ENCODE peak calls at places on chromosomes 7 and 10, in four cellular contexts. One of them, this sample, is unnamed.

GRCh38 chr7:126605553-126605952 is 647.2 kb downstream of the GRM8 start:
- DNase-seq in left ventricle myocardium inferior: no peak
- DNase-seq in ovary: no peak
- DNase-seq in tibial artery: no peak
- DNase-seq in this sample: no peak

GRCh38 chr10:31081937-31082635 is 50.4 kb upstream of the ZNF438 start:
- DNase-seq in left ventricle myocardium inferior: no peak
- DNase-seq in ovary: no peak
- DNase-seq in tibial artery: no peak
- DNase-seq in this sample: no peak

GRCh38 chr10:100715445-100716385 is 29.7 kb upstream of the PAX2 start:
- DNase-seq in left ventricle myocardium inferior: no peak
- DNase-seq in tibial artery: no peak
- DNase-seq in ovary: no peak
- DNase-seq in this sample: no peak

GRCh38 chr10:28393956-28394568 is 91.2 kb upstream of the MPP7 start:
- DNase-seq in ovary: peak; percentile 42
- DNase-seq in tibial artery: peak; percentile 72
- DNase-seq in left ventricle myocardium inferior: peak; percentile 28
- DNase-seq in this sample: peak; percentile 18

GRCh38 chr10:109429956-109430760 is 493.2 kb downstream of the XPNPEP1 start:
- DNase-seq in tibial artery: peak; percentile 60
- DNase-seq in left ventricle myocardium inferior: no peak
- DNase-seq in ovary: no peak
- DNase-seq in this sample: no peak

GRCh38 chr7:152521420-152522337 is 85.9 kb upstream of the KMT2C start:
- DNase-seq in left ventricle myocardium inferior: no peak
- DNase-seq in tibial artery: no peak
- DNase-seq in ovary: no peak
- DNase-seq in this sample: no peak

GRCh38 chr10:110498087-110498981 is 627 bp downstream of the DUSP5 start:
- DNase-seq in ovary: peak; percentile 48
- DNase-seq in tibial artery: peak; percentile 74
- DNase-seq in left ventricle myocardium inferior: peak; percentile 63
- DNase-seq in this sample: no peak

GRCh38 chr10:75466886-75467285 is 35.5 kb downstream of the LRMDA start:
- DNase-seq in ovary: no peak
- DNase-seq in left ventricle myocardium inferior: no peak
- DNase-seq in tibial artery: no peak
- DNase-seq in this sample: no peak

GRCh38 chr10:123878666-123879311 is 12.8 kb downstream of the CPXM2 start:
- DNase-seq in tibial artery: no peak
- DNase-seq in ovary: no peak
- DNase-seq in left ventricle myocardium inferior: no peak
- DNase-seq in this sample: no peak

GRCh38 chr7:92158660-92159575 is 20.0 kb downstream of the LRRD1 start:
- DNase-seq in left ventricle myocardium inferior: no peak
- DNase-seq in tibial artery: no peak
- DNase-seq in ovary: no peak
- DNase-seq in this sample: no peak

GRCh38 chr10:124474502-124475070 is 13.0 kb downstream of the LHPP start:
- DNase-seq in left ventricle myocardium inferior: no peak
- DNase-seq in tibial artery: no peak
- DNase-seq in ovary: no peak
- DNase-seq in this sample: no peak

GRCh38 chr10:53115660-53116059 is 343.1 kb upstream of the MBL2 start:
- DNase-seq in tibial artery: no peak
- DNase-seq in ovary: no peak
- DNase-seq in left ventricle myocardium inferior: no peak
- DNase-seq in this sample: no peak

GRCh38 chr7:132791036-132791435 is 214.8 kb upstream of the PLXNA4 start:
- DNase-seq in tibial artery: no peak
- DNase-seq in ovary: no peak
- DNase-seq in left ventricle myocardium inferior: no peak
- DNase-seq in this sample: no peak

GRCh38 chr10:16967866-16968721 is 150.9 kb upstream of the RSU1 start:
- DNase-seq in left ventricle myocardium inferior: no peak
- DNase-seq in tibial artery: no peak
- DNase-seq in ovary: peak; percentile 55
- DNase-seq in this sample: no peak

GRCh38 chr10:78742730-78743615 is 325.8 kb upstream of the ZMIZ1 start:
- DNase-seq in left ventricle myocardium inferior: no peak
- DNase-seq in tibial artery: no peak
- DNase-seq in ovary: peak; percentile 26
- DNase-seq in this sample: no peak

GRCh38 chr7:46738713-46739220 is 817.7 kb upstream of the IGFBP3 start:
- DNase-seq in ovary: no peak
- DNase-seq in left ventricle myocardium inferior: no peak
- DNase-seq in tibial artery: no peak
- DNase-seq in this sample: no peak

GRCh38 chr7:129169171-129169643 is 19.2 kb upstream of the SMO start:
- DNase-seq in tibial artery: no peak
- DNase-seq in ovary: peak; percentile 26
- DNase-seq in left ventricle myocardium inferior: peak; percentile 58
- DNase-seq in this sample: no peak

GRCh38 chr7:69114374-69114773 is 483.9 kb upstream of the AUTS2 start:
- DNase-seq in ovary: no peak
- DNase-seq in tibial artery: no peak
- DNase-seq in left ventricle myocardium inferior: no peak
- DNase-seq in this sample: no peak

GRCh38 chr10:118035358-118036031 is 11.2 kb downstream of the RAB11FIP2 start:
- DNase-seq in tibial artery: no peak
- DNase-seq in left ventricle myocardium inferior: no peak
- DNase-seq in ovary: no peak
- DNase-seq in this sample: no peak

GRCh38 chr7:36819639-36820038 is 95.3 kb upstream of the AOAH start:
- DNase-seq in left ventricle myocardium inferior: no peak
- DNase-seq in ovary: no peak
- DNase-seq in tibial artery: no peak
- DNase-seq in this sample: no peak

GRCh38 chr7:134727711-134728110 is 51.7 kb upstream of the CALD1 start:
- DNase-seq in left ventricle myocardium inferior: no peak
- DNase-seq in ovary: no peak
- DNase-seq in tibial artery: no peak
- DNase-seq in this sample: no peak

GRCh38 chr7:101816499-101817030 is 861 bp upstream of the CUX1 start:
- DNase-seq in tibial artery: peak; percentile 74
- DNase-seq in ovary: peak; percentile 44
- DNase-seq in left ventricle myocardium inferior: peak; percentile 51
- DNase-seq in this sample: no peak

GRCh38 chr10:79981673-79982485 is 33.0 kb upstream of the SFTPD start:
- DNase-seq in tibial artery: peak; percentile 71
- DNase-seq in ovary: no peak
- DNase-seq in left ventricle myocardium inferior: peak; percentile 52
- DNase-seq in this sample: no peak

GRCh38 chr7:2541291-2542010 is 13.9 kb downstream of the BRAT1 start:
- DNase-seq in left ventricle myocardium inferior: no peak
- DNase-seq in ovary: no peak
- DNase-seq in tibial artery: peak; percentile 64
- DNase-seq in this sample: no peak

GRCh38 chr10:88898727-88899126 is 18.7 kb downstream of the STAMBPL1 start:
- DNase-seq in ovary: no peak
- DNase-seq in tibial artery: no peak
- DNase-seq in left ventricle myocardium inferior: no peak
- DNase-seq in this sample: no peak
- H3K4me1 ChIP-seq in ovary: peaks cover 11% of the 10 kb centered on the region
- H3K4me1 ChIP-seq in tibial artery: no peaks in the 10 kb centered on the region
- H3K4me1 ChIP-seq in left ventricle myocardium inferior: peaks cover 33% of the 10 kb centered on the region
- H3K4me1 ChIP-seq in this sample: no peaks in the 10 kb centered on the region

GRCh38 chr10:5930272-5930671 is 40.2 kb downstream of the FBH1 start:
- DNase-seq in ovary: no peak
- DNase-seq in tibial artery: peak; percentile 13
- DNase-seq in left ventricle myocardium inferior: no peak
- DNase-seq in this sample: no peak
- H3K36me3 ChIP-seq in ovary: no peaks in the 10 kb centered on the region
- H3K36me3 ChIP-seq in tibial artery: peaks cover 51% of the 10 kb centered on the region
- H3K36me3 ChIP-seq in left ventricle myocardium inferior: peaks cover 90% of the 10 kb centered on the region
- H3K36me3 ChIP-seq in this sample: peaks cover 43% of the 10 kb centered on the region

GRCh38 chr7:52009195-52009594 is 692.6 kb upstream of the COBL start:
- DNase-seq in tibial artery: no peak
- DNase-seq in left ventricle myocardium inferior: no peak
- DNase-seq in ovary: no peak
- DNase-seq in this sample: no peak

GRCh38 chr7:52006674-52007073 is 690.1 kb upstream of the COBL start:
- DNase-seq in ovary: no peak
- DNase-seq in left ventricle myocardium inferior: no peak
- DNase-seq in tibial artery: no peak
- DNase-seq in this sample: no peak

DNA sequence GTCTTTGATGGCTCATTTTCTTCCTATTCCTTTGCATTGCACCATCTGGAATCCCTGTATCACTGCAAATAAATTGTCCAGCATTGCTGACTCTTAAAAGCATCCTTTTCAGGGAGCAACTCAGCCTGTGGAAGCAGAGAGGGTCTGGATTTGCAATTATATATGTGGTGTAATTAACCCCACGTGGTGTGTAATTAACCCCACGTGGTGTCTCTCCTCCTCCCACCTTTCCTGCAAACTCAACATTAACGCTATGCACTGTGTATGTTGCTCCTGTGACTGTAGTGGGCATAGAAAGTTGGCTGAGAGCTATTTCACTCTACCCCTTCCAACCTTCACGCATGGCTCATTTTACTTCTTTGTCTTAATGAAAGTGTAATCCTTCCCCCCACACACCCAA is 689.0 kb upstream of the COBL start:
- DNase-seq in left ventricle myocardium inferior: no peak
- DNase-seq in ovary: no peak
- DNase-seq in tibial artery: no peak
- DNase-seq in this sample: no peak
- H3K4me1 ChIP-seq in left ventricle myocardium inferior: no peaks in the 10 kb centered on the region
- H3K4me1 ChIP-seq in ovary: peaks cover 5% of the 10 kb centered on the region
- H3K4me1 ChIP-seq in tibial artery: no peaks in the 10 kb centered on the region
- H3K4me1 ChIP-seq in this sample: no peaks in the 10 kb centered on the region

GRCh38 chr7:18610331-18610948 is 114.9 kb downstream of the HDAC9 start:
- DNase-seq in ovary: no peak
- DNase-seq in tibial artery: no peak
- DNase-seq in left ventricle myocardium inferior: no peak
- DNase-seq in this sample: no peak

GRCh38 chr7:18607025-18607424 is 111.5 kb downstream of the HDAC9 start:
- DNase-seq in left ventricle myocardium inferior: no peak
- DNase-seq in ovary: no peak
- DNase-seq in tibial artery: no peak
- DNase-seq in this sample: no peak
- H3K36me3 ChIP-seq in left ventricle myocardium inferior: peaks cover 46% of the 10 kb centered on the region
- H3K36me3 ChIP-seq in ovary: no peaks in the 10 kb centered on the region
- H3K36me3 ChIP-seq in tibial artery: peaks cover 44% of the 10 kb centered on the region
- H3K36me3 ChIP-seq in this sample: peaks cover 35% of the 10 kb centered on the region

DNA sequence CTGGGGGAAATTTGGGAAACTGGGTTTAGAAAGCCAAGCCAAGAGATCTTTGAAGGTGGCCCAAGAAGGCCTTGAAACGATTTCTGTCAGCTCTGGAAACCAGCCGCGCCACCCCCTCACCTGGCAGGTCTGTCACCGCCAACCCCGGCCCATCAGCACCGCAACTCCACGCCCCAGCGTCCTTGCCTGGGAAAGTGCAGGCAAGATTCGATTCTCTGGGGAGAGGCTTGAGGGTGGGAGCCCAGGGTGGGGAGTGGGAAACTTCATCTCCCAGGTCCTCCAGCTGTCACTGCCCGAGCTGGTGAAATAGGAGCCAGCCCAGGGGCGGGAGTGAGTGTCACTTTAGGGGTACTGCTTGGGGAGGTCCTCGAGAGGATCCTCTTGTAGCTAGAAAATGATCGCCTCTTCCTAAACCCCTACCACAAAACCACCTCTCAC is 2.2 kb downstream of the ZNF467 start:
- DNase-seq in ovary: no peak
- DNase-seq in left ventricle myocardium inferior: peak; percentile 34
- DNase-seq in tibial artery: no peak
- DNase-seq in this sample: no peak
- H3K4me1 ChIP-seq in ovary: peaks cover 7% of the 10 kb centered on the region
- H3K4me1 ChIP-seq in left ventricle myocardium inferior: peaks cover 39% of the 10 kb centered on the region
- H3K4me1 ChIP-seq in tibial artery: no peaks in the 10 kb centered on the region
- H3K4me1 ChIP-seq in this sample: peaks cover 4% of the 10 kb centered on the region

This sample was measured in thoracic aorta.